ENCODE peak calls at places on chromosomes 13 and 19, in seven cellular contexts. R, L, B, A, T, D and S are unnamed samples.

GRCh38 chr13:32804673-32805260 is 211.5 kb upstream of the KL start:
- DNase-seq in R (no peak), L (no peak), B (no peak), A (no peak), T (peak), D (no peak), S (no peak)

GRCh38 chr13:113635709-113636108 is 22.3 kb downstream of the ATP4B start:
- DNase-seq in R (no peak), L (no peak), B (no peak), A (no peak), T (no peak), D (no peak), S (no peak)

GRCh38 chr13:107324416-107325204 is 756.7 kb upstream of the ARGLU1 start:
- DNase-seq in R (no peak), L (no peak), B (no peak), A (no peak), T (peak), D (no peak), S (no peak)

GRCh38 chr19:40159744-40160143 is 31.5 kb upstream of the MAP3K10 start:
- DNase-seq in R (no peak), L (no peak), B (no peak), A (no peak), T (no peak), D (no peak), S (no peak)

GRCh38 chr13:80337706-80338105 is 3.2 kb downstream of the SPRY2 start:
- DNase-seq in R (no peak), L (no peak), B (no peak), A (no peak), T (no peak), D (no peak), S (no peak)

GRCh38 chr19:41575998-41576397 is at the start of gene CEACAM21:
- DNase-seq in R (peak), L (peak), B (peak), A (no peak), T (no peak), D (no peak), S (peak)

GRCh38 chr13:57569981-57570380 is 61.6 kb upstream of the PCDH17 start:
- DNase-seq in R (no peak), L (no peak), B (no peak), A (no peak), T (no peak), D (no peak), S (no peak)

GRCh38 chr13:75761373-75761772 is 125.2 kb downstream of the LMO7 start:
- DNase-seq in R (peak), L (no peak), B (no peak), A (no peak), T (peak), D (no peak), S (no peak)

GRCh38 chr19:35468637-35469036 is 20.6 kb downstream of the FFAR2 start:
- DNase-seq in R (peak), L (peak), B (peak), A (peak), T (peak), D (peak), S (peak)

GRCh38 chr13:25732146-25732865 is 319.5 kb downstream of the SHISA2 start:
- DNase-seq in R (no peak), L (no peak), B (no peak), A (no peak), T (peak), D (no peak), S (no peak)

GRCh38 chr19:46416077-46416709 is 2.8 kb upstream of the CCDC8 start:
- DNase-seq in R (no peak), L (no peak), B (no peak), A (peak), T (peak), D (peak), S (no peak)

GRCh38 chr19:17575871-17576757 is 20.7 kb downstream of the COLGALT1 start:
- DNase-seq in R (no peak), L (no peak), B (no peak), A (no peak), T (no peak), D (no peak), S (no peak)

GRCh38 chr19:28836366-28836765 is 376.6 kb downstream of the UQCRFS1 start:
- DNase-seq in R (no peak), L (no peak), B (no peak), A (no peak), T (no peak), D (no peak), S (no peak)

GRCh38 chr13:35879111-35879510 is 252.1 kb downstream of the DCLK1 start:
- DNase-seq in R (no peak), L (no peak), B (no peak), A (no peak), T (no peak), D (peak), S (no peak)

GRCh38 chr19:28009696-28010095 is 1203.3 kb downstream of the UQCRFS1 start:
- DNase-seq in R (no peak), L (no peak), B (no peak), A (no peak), T (no peak), D (peak), S (no peak)

GRCh38 chr19:7921302-7921954 is 1.3 kb downstream of the SNAPC2 start:
- DNase-seq in R (no peak), L (no peak), B (no peak), A (no peak), T (no peak), D (no peak), S (no peak)

GRCh38 chr13:47215741-47216140 is 318.9 kb upstream of the HTR2A start:
- DNase-seq in R (no peak), L (no peak), B (no peak), A (no peak), T (peak), D (no peak), S (no peak)

GRCh38 chr19:48413879-48414623 is 20.6 kb downstream of the GRIN2D start:
- DNase-seq in R (peak), L (no peak), B (no peak), A (no peak), T (no peak), D (no peak), S (no peak)

GRCh38 chr13:40064723-40065122 is 409.3 kb downstream of the COG6 start:
- DNase-seq in R (no peak), L (no peak), B (no peak), A (peak), T (peak), D (no peak), S (no peak)

GRCh38 chr13:30133976-30134375 is 173.4 kb downstream of the KATNAL1 start:
- DNase-seq in R (no peak), L (no peak), B (no peak), A (no peak), T (no peak), D (no peak), S (no peak)

GRCh38 chr19:42081584-42082258 is 5.8 kb downstream of the ZNF574 start:
- DNase-seq in R (no peak), L (no peak), B (no peak), A (peak), T (peak), D (no peak), S (no peak)

GRCh38 chr13:112469071-112469745 is 93.1 kb downstream of the SPACA7 start:
- DNase-seq in R (no peak), L (no peak), B (no peak), A (no peak), T (no peak), D (no peak), S (no peak)

GRCh38 chr13:73900591-73900990 is 233.6 kb downstream of the KLF12 start:
- DNase-seq in R (no peak), L (no peak), B (no peak), A (no peak), T (no peak), D (no peak), S (no peak)

GRCh38 chr13:23656637-23657036 is 86.4 kb downstream of the TNFRSF19 start:
- DNase-seq in R (no peak), L (peak), B (no peak), A (no peak), T (peak), D (no peak), S (no peak)

GRCh38 chr19:57280913-57281425 is 684 bp downstream of the ZNF460 start:
- DNase-seq in R (peak), L (no peak), B (no peak), A (peak), T (peak), D (no peak), S (peak)

GRCh38 chr13:24834902-24835510 is 71.0 kb downstream of the RNF17 start:
- DNase-seq in R (no peak), L (no peak), B (no peak), A (no peak), T (no peak), D (no peak), S (no peak)